ENCODE peak calls at places on chromosomes 2 and 18, in four cellular contexts. One of them, this sample, is unnamed.
A peak's percentile ranks its signal among the peaks of the same experiment; 100 is the strongest.

GRCh38 chr2:240645346-240646060 is 20.2 kb downstream of the GPR35 start:
- DNase-seq in hepatocyte: no peak
- DNase-seq in mammary epithelial cell: no peak
- DNase-seq in naive thymus-derived CD4-positive, alpha-beta T cell: no peak
- DNase-seq in this sample: no peak

GRCh38 chr2:190107409-190107808 is 44.9 kb upstream of the MSTN start:
- DNase-seq in hepatocyte: no peak
- DNase-seq in mammary epithelial cell: no peak
- DNase-seq in naive thymus-derived CD4-positive, alpha-beta T cell: no peak
- DNase-seq in this sample: no peak

GRCh38 chr2:240663791-240664190 is 18.9 kb downstream of the AQP12B start:
- DNase-seq in hepatocyte: no peak
- DNase-seq in mammary epithelial cell: no peak
- DNase-seq in naive thymus-derived CD4-positive, alpha-beta T cell: no peak
- DNase-seq in this sample: no peak

GRCh38 chr2:114022360-114023085 is 132.6 kb downstream of the ACTR3 start:
- DNase-seq in hepatocyte: peak; percentile 57
- DNase-seq in mammary epithelial cell: peak; percentile 94
- DNase-seq in naive thymus-derived CD4-positive, alpha-beta T cell: no peak
- DNase-seq in this sample: no peak

GRCh38 chr2:58651930-58652329 is 410.8 kb upstream of the FANCL start:
- DNase-seq in hepatocyte: no peak
- DNase-seq in mammary epithelial cell: no peak
- DNase-seq in naive thymus-derived CD4-positive, alpha-beta T cell: no peak
- DNase-seq in this sample: no peak

GRCh38 chr2:233690444-233690843 is 2.2 kb upstream of the UGT1A6 start:
- DNase-seq in hepatocyte: no peak
- DNase-seq in mammary epithelial cell: peak; percentile 94
- DNase-seq in naive thymus-derived CD4-positive, alpha-beta T cell: no peak
- DNase-seq in this sample: no peak

GRCh38 chr2:205073433-205074020 is 528.3 kb downstream of the PARD3B start:
- DNase-seq in hepatocyte: no peak
- DNase-seq in mammary epithelial cell: no peak
- DNase-seq in naive thymus-derived CD4-positive, alpha-beta T cell: no peak
- DNase-seq in this sample: no peak

GRCh38 chr2:86476918-86477317 is 35.7 kb downstream of the KDM3A start:
- DNase-seq in hepatocyte: no peak
- DNase-seq in mammary epithelial cell: no peak
- DNase-seq in naive thymus-derived CD4-positive, alpha-beta T cell: no peak
- DNase-seq in this sample: no peak

GRCh38 chr2:147760984-147761383 is 83.8 kb upstream of the ACVR2A start:
- DNase-seq in hepatocyte: no peak
- DNase-seq in mammary epithelial cell: no peak
- DNase-seq in naive thymus-derived CD4-positive, alpha-beta T cell: no peak
- DNase-seq in this sample: no peak

GRCh38 chr2:32061973-32062861 is 1.1 kb upstream of the SPAST start:
- DNase-seq in hepatocyte: peak; percentile 46
- DNase-seq in mammary epithelial cell: peak; percentile 55
- DNase-seq in naive thymus-derived CD4-positive, alpha-beta T cell: no peak
- DNase-seq in this sample: no peak

GRCh38 chr2:220365023-220365422 is 737.6 kb downstream of the SLC4A3 start:
- DNase-seq in hepatocyte: no peak
- DNase-seq in mammary epithelial cell: peak; percentile 91
- DNase-seq in naive thymus-derived CD4-positive, alpha-beta T cell: no peak
- DNase-seq in this sample: no peak

GRCh38 chr2:9675369-9676351 is 44.9 kb upstream of the YWHAQ start:
- DNase-seq in hepatocyte: no peak
- DNase-seq in mammary epithelial cell: peak; percentile 91
- DNase-seq in naive thymus-derived CD4-positive, alpha-beta T cell: no peak
- DNase-seq in this sample: no peak

GRCh38 chr18:59114160-59114559 is 25.5 kb upstream of the SEC11C start:
- DNase-seq in hepatocyte: no peak
- DNase-seq in mammary epithelial cell: no peak
- DNase-seq in naive thymus-derived CD4-positive, alpha-beta T cell: no peak
- DNase-seq in this sample: no peak

GRCh38 chr2:83665894-83666293 is 793.2 kb downstream of the SUCLG1 start:
- DNase-seq in hepatocyte: no peak
- DNase-seq in mammary epithelial cell: no peak
- DNase-seq in naive thymus-derived CD4-positive, alpha-beta T cell: no peak
- DNase-seq in this sample: no peak

GRCh38 chr2:37173741-37174140 is 14.7 kb downstream of the SULT6B1 start:
- DNase-seq in hepatocyte: no peak
- DNase-seq in mammary epithelial cell: no peak
- DNase-seq in naive thymus-derived CD4-positive, alpha-beta T cell: no peak
- DNase-seq in this sample: no peak

GRCh38 chr2:134527398-134527797 is 191.4 kb downstream of the TMEM163 start:
- DNase-seq in hepatocyte: no peak
- DNase-seq in mammary epithelial cell: no peak
- DNase-seq in naive thymus-derived CD4-positive, alpha-beta T cell: no peak
- DNase-seq in this sample: no peak

GRCh38 chr2:235026137-235026536 is 74.3 kb downstream of the SH3BP4 start:
- DNase-seq in hepatocyte: peak; percentile 38
- DNase-seq in mammary epithelial cell: peak; percentile 99
- DNase-seq in naive thymus-derived CD4-positive, alpha-beta T cell: no peak
- DNase-seq in this sample: no peak

GRCh38 chr2:205188516-205189138 is 493.7 kb upstream of the NRP2 start:
- DNase-seq in hepatocyte: peak; percentile 48
- DNase-seq in mammary epithelial cell: no peak
- DNase-seq in naive thymus-derived CD4-positive, alpha-beta T cell: no peak
- DNase-seq in this sample: no peak

GRCh38 chr2:22850310-22850709 is 534.7 kb upstream of the KLHL29 start:
- DNase-seq in hepatocyte: no peak
- DNase-seq in mammary epithelial cell: no peak
- DNase-seq in naive thymus-derived CD4-positive, alpha-beta T cell: no peak
- DNase-seq in this sample: no peak

GRCh38 chr2:130334026-130334425 is 8.7 kb upstream of the IMP4 start:
- DNase-seq in hepatocyte: no peak
- DNase-seq in mammary epithelial cell: no peak
- DNase-seq in naive thymus-derived CD4-positive, alpha-beta T cell: no peak
- DNase-seq in this sample: no peak

GRCh38 chr2:146952691-146953090 is 892.1 kb upstream of the ACVR2A start:
- DNase-seq in hepatocyte: peak; percentile 9
- DNase-seq in mammary epithelial cell: no peak
- DNase-seq in naive thymus-derived CD4-positive, alpha-beta T cell: no peak
- DNase-seq in this sample: no peak

GRCh38 chr2:226475650-226476049 is 324.0 kb downstream of the IRS1 start:
- DNase-seq in hepatocyte: peak; percentile 49
- DNase-seq in mammary epithelial cell: peak; percentile 63
- DNase-seq in naive thymus-derived CD4-positive, alpha-beta T cell: no peak
- DNase-seq in this sample: no peak

GRCh38 chr2:44833123-44834069 is 108.1 kb upstream of the SIX3 start:
- DNase-seq in hepatocyte: no peak
- DNase-seq in mammary epithelial cell: peak; percentile 75
- DNase-seq in naive thymus-derived CD4-positive, alpha-beta T cell: no peak
- DNase-seq in this sample: no peak

GRCh38 chr18:74972354-74972753 is 236.6 kb downstream of the PTGR3 start:
- DNase-seq in hepatocyte: no peak
- DNase-seq in mammary epithelial cell: no peak
- DNase-seq in naive thymus-derived CD4-positive, alpha-beta T cell: no peak
- DNase-seq in this sample: no peak

GRCh38 chr2:124867247-124867646 is 842.2 kb downstream of the CNTNAP5 start:
- DNase-seq in hepatocyte: no peak
- DNase-seq in mammary epithelial cell: no peak
- DNase-seq in naive thymus-derived CD4-positive, alpha-beta T cell: no peak
- DNase-seq in this sample: no peak

GRCh38 chr2:162824319-162824718 is 14.2 kb downstream of the KCNH7 start:
- DNase-seq in hepatocyte: no peak
- DNase-seq in mammary epithelial cell: no peak
- DNase-seq in naive thymus-derived CD4-positive, alpha-beta T cell: no peak
- DNase-seq in this sample: no peak

GRCh38 chr2:170840717-170841210 is 24.1 kb downstream of the GAD1 start:
- DNase-seq in hepatocyte: no peak
- DNase-seq in mammary epithelial cell: no peak
- DNase-seq in naive thymus-derived CD4-positive, alpha-beta T cell: no peak
- DNase-seq in this sample: no peak

GRCh38 chr2:96147593-96148201 is 2.5 kb upstream of the DUSP2 start:
- DNase-seq in hepatocyte: no peak
- DNase-seq in mammary epithelial cell: no peak
- DNase-seq in naive thymus-derived CD4-positive, alpha-beta T cell: no peak
- DNase-seq in this sample: no peak

GRCh38 chr2:186590538-186591441 is 934 bp downstream of the ITGAV start:
- DNase-seq in hepatocyte: peak; percentile 47
- DNase-seq in mammary epithelial cell: peak; percentile 74
- DNase-seq in naive thymus-derived CD4-positive, alpha-beta T cell: no peak
- DNase-seq in this sample: no peak

DNA sequence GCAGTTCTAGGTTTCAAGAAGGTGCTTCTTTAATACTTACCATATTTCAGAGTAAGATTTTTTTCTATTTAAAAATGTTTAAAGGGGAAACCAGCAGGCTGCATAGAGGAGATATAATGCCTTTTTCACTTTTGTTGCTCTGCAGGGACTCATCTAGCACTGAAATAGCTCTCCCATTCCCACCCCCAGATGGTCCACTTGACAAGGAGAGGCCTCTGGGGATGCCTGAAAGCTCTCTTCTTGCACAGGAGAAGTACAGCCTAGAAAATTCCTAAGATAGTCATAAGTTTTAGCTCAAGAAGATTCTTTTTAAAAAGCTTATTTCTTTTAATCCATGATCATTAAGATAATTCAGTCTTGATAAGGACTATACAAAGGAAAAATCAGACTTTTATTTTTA is 126.4 kb downstream of the CDH2 start:
- DNase-seq in hepatocyte: no peak
- DNase-seq in mammary epithelial cell: no peak
- DNase-seq in naive thymus-derived CD4-positive, alpha-beta T cell: no peak
- DNase-seq in this sample: no peak
- H3K36me3 ChIP-seq in hepatocyte: no peaks in the 10 kb centered on the region
- H3K36me3 ChIP-seq in mammary epithelial cell: no peaks in the 10 kb centered on the region
- H3K36me3 ChIP-seq in naive thymus-derived CD4-positive, alpha-beta T cell: no peaks in the 10 kb centered on the region
- H3K36me3 ChIP-seq in this sample: no peaks in the 10 kb centered on the region

GRCh38 chr2:173300458-173300857 is 54.2 kb upstream of the CDCA7 start:
- DNase-seq in hepatocyte: peak; percentile 18
- DNase-seq in mammary epithelial cell: no peak
- DNase-seq in naive thymus-derived CD4-positive, alpha-beta T cell: no peak
- DNase-seq in this sample: no peak
- H3K9me3 ChIP-seq in hepatocyte: peaks cover 17% of the 10 kb centered on the region
- H3K9me3 ChIP-seq in mammary epithelial cell: peaks cover 33% of the 10 kb centered on the region
- H3K9me3 ChIP-seq in naive thymus-derived CD4-positive, alpha-beta T cell: no peaks in the 10 kb centered on the region
- H3K9me3 ChIP-seq in this sample: peaks cover 7% of the 10 kb centered on the region

DNA sequence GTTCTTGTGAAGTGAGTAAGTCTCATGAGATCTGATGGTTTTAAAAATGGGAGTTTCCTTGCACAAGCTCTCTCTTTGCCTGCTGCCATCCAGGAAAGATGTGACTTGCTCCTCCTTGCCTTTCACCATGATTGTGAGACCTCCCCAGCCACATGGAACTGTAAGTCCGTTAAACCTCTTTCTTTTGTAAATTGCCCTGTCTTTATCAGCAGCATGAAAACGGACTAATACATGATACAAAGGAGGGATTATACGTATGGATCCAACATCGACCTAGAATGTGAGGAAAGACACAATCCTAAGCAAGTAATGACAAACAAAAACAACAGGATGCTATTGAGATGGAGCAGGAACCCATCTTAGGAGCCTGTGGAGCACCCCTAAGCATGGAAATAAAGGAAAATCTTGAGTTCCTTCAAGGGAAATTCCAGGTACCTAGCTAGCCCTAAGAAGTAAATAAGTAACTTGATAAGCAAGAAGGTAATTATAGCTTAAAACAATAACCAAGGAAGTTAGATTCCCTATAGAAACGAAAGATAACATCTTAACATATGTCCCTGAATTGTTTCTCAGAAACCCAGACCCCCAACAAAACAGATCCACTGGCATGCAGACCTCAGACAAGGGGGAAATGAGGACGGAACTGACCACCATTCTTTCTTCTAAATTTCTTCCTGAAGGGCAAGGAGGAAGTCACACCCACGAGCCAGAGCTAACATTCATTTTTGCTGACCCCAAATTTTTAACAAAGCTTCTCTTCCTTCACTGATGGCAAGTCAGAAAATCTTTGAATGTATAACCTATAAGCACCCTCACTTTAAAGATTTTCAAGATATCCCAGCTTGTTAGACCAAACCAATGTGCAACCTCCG is 1.4 kb upstream of the TNFRSF11A start:
- DNase-seq in hepatocyte: no peak
- DNase-seq in mammary epithelial cell: no peak
- DNase-seq in naive thymus-derived CD4-positive, alpha-beta T cell: no peak
- DNase-seq in this sample: no peak
- H3K4me1 ChIP-seq in hepatocyte: peaks cover 19% of the 10 kb centered on the region
- H3K4me1 ChIP-seq in mammary epithelial cell: peaks cover 14% of the 10 kb centered on the region
- H3K4me1 ChIP-seq in naive thymus-derived CD4-positive, alpha-beta T cell: peaks cover 14% of the 10 kb centered on the region
- H3K4me1 ChIP-seq in this sample: peaks cover 13% of the 10 kb centered on the region

GRCh38 chr2:120293123-120293990 is 40.7 kb downstream of the RALB start:
- DNase-seq in hepatocyte: no peak
- DNase-seq in mammary epithelial cell: no peak
- DNase-seq in naive thymus-derived CD4-positive, alpha-beta T cell: no peak
- DNase-seq in this sample: no peak
- H3K36me3 ChIP-seq in hepatocyte: no peaks in the 10 kb centered on the region
- H3K36me3 ChIP-seq in mammary epithelial cell: peaks cover 15% of the 10 kb centered on the region
- H3K36me3 ChIP-seq in naive thymus-derived CD4-positive, alpha-beta T cell: peaks cover 35% of the 10 kb centered on the region
- H3K36me3 ChIP-seq in this sample: peaks cover 5% of the 10 kb centered on the region

GRCh38 chr18:78743078-78743477 is 236.5 kb upstream of the SALL3 start:
- DNase-seq in hepatocyte: no peak
- DNase-seq in mammary epithelial cell: no peak
- DNase-seq in naive thymus-derived CD4-positive, alpha-beta T cell: no peak
- DNase-seq in this sample: no peak
- H3K9me3 ChIP-seq in hepatocyte: no peaks in the 10 kb centered on the region
- H3K9me3 ChIP-seq in mammary epithelial cell: peaks cover 27% of the 10 kb centered on the region
- H3K9me3 ChIP-seq in naive thymus-derived CD4-positive, alpha-beta T cell: no peaks in the 10 kb centered on the region
- H3K9me3 ChIP-seq in this sample: no peaks in the 10 kb centered on the region

DNA sequence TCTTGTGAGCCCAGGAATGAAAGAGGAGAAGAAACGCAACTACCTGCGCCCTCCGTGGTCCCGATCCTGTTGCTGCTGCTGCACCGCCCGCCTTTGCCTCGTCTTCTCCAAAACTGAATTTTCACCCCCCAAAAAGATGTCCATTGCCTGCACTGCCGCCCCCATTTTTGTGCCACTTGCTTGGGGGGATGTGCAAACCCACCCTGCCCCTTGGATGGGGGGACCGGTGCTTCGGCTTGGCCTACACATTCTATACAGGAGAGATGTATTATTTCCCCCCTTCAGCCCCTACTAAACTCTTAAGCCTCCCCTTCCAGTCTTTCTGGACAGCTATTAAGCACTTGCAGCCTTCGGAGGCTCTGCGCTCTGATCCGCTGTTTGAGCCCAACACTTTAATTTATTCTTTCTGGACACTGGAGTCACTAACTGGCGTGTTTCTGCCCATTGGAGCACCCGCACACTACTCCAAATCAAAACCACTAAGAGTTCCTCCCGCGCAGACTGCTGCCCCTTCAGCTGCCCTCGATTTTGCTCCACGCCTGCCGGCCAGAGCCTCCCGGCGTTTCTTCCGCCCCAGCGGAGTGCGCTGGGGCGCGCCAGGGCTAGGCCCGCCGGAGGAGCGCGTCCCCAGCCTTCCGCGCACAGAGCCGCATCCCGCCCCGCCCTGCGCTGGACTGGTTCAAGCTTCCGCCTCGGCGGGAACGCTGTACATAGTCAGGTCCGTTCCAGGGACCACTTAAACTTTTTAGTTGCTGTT is 5.9 kb downstream of the OTX1 start:
- DNase-seq in hepatocyte: peak; percentile 28
- DNase-seq in mammary epithelial cell: no peak
- DNase-seq in naive thymus-derived CD4-positive, alpha-beta T cell: no peak
- DNase-seq in this sample: no peak
- H3K4me1 ChIP-seq in hepatocyte: peaks cover 27% of the 10 kb centered on the region
- H3K4me1 ChIP-seq in mammary epithelial cell: no peaks in the 10 kb centered on the region
- H3K4me1 ChIP-seq in naive thymus-derived CD4-positive, alpha-beta T cell: no peaks in the 10 kb centered on the region
- H3K4me1 ChIP-seq in this sample: peaks cover 28% of the 10 kb centered on the region

This sample was measured in CD8-positive, alpha-beta memory T cell.